ENCODE peak calls at places on chromosome 21, in nine cellular contexts. One of them, this sample, is unnamed. For H3K36me3, the result is how much of the 10 kb centered on the place peaks cover.

GRCh38 chr21:16366207-16366606 is 636.4 kb downstream of the USP25 start:
- DNase-seq in effector memory CD4-positive, alpha-beta T cell: no peak
- DNase-seq in colonic mucosa: no peak
- DNase-seq in Panc1: no peak
- DNase-seq in heart left ventricle: no peak
- DNase-seq in CD8-positive, alpha-beta T cell: no peak
- DNase-seq in NT2/D1: no peak
- DNase-seq in endodermal cell: no peak
- DNase-seq in mesenchymal stem cell: no peak
- DNase-seq in this sample: no peak

GRCh38 chr21:45883090-45883489 is 98.5 kb upstream of the COL6A1 start:
- DNase-seq in endodermal cell: no peak
- DNase-seq in effector memory CD4-positive, alpha-beta T cell: no peak
- DNase-seq in Panc1: no peak
- DNase-seq in NT2/D1: no peak
- DNase-seq in heart left ventricle: no peak
- DNase-seq in CD8-positive, alpha-beta T cell: no peak
- DNase-seq in colonic mucosa: no peak
- DNase-seq in mesenchymal stem cell: no peak
- DNase-seq in this sample: no peak

GRCh38 chr21:35478096-35479080 is 429.3 kb upstream of the RUNX1 start:
- DNase-seq in effector memory CD4-positive, alpha-beta T cell: no peak
- DNase-seq in heart left ventricle: no peak
- DNase-seq in Panc1: no peak
- DNase-seq in CD8-positive, alpha-beta T cell: no peak
- DNase-seq in endodermal cell: no peak
- DNase-seq in colonic mucosa: no peak
- DNase-seq in NT2/D1: no peak
- DNase-seq in mesenchymal stem cell: peak
- DNase-seq in this sample: no peak

GRCh38 chr21:36783612-36784383 is 84.9 kb downstream of the SIM2 start:
- DNase-seq in effector memory CD4-positive, alpha-beta T cell: no peak
- DNase-seq in endodermal cell: no peak
- DNase-seq in NT2/D1: no peak
- DNase-seq in CD8-positive, alpha-beta T cell: no peak
- DNase-seq in mesenchymal stem cell: peak
- DNase-seq in colonic mucosa: no peak
- DNase-seq in heart left ventricle: no peak
- DNase-seq in Panc1: no peak
- DNase-seq in this sample: no peak

GRCh38 chr21:36297555-36297937 is 22.5 kb upstream of the MORC3 start:
- DNase-seq in colonic mucosa: no peak
- DNase-seq in mesenchymal stem cell: no peak
- DNase-seq in NT2/D1: no peak
- DNase-seq in CD8-positive, alpha-beta T cell: no peak
- DNase-seq in effector memory CD4-positive, alpha-beta T cell: no peak
- DNase-seq in endodermal cell: no peak
- DNase-seq in heart left ventricle: no peak
- DNase-seq in Panc1: no peak
- DNase-seq in this sample: no peak

GRCh38 chr21:46413365-46413696 is 45.4 kb upstream of the DIP2A start:
- DNase-seq in CD8-positive, alpha-beta T cell: no peak
- DNase-seq in heart left ventricle: no peak
- DNase-seq in colonic mucosa: no peak
- DNase-seq in NT2/D1: no peak
- DNase-seq in endodermal cell: no peak
- DNase-seq in Panc1: no peak
- DNase-seq in mesenchymal stem cell: no peak
- DNase-seq in effector memory CD4-positive, alpha-beta T cell: no peak
- DNase-seq in this sample: no peak

GRCh38 chr21:35933466-35933865 is 126.9 kb downstream of the SETD4 start:
- DNase-seq in endodermal cell: peak
- DNase-seq in effector memory CD4-positive, alpha-beta T cell: no peak
- DNase-seq in mesenchymal stem cell: peak
- DNase-seq in NT2/D1: no peak
- DNase-seq in heart left ventricle: peak
- DNase-seq in colonic mucosa: no peak
- DNase-seq in Panc1: no peak
- DNase-seq in CD8-positive, alpha-beta T cell: no peak
- DNase-seq in this sample: peak

GRCh38 chr21:41365377-41366107 is 3.7 kb downstream of the MX2 start:
- DNase-seq in colonic mucosa: no peak
- DNase-seq in heart left ventricle: no peak
- DNase-seq in NT2/D1: no peak
- DNase-seq in Panc1: no peak
- DNase-seq in CD8-positive, alpha-beta T cell: peak
- DNase-seq in mesenchymal stem cell: no peak
- DNase-seq in effector memory CD4-positive, alpha-beta T cell: no peak
- DNase-seq in endodermal cell: peak
- DNase-seq in this sample: no peak

GRCh38 chr21:31278511-31279155 is 65.4 kb downstream of the TIAM1 start:
- DNase-seq in NT2/D1: no peak
- DNase-seq in heart left ventricle: no peak
- DNase-seq in mesenchymal stem cell: peak
- DNase-seq in Panc1: no peak
- DNase-seq in endodermal cell: no peak
- DNase-seq in colonic mucosa: no peak
- DNase-seq in effector memory CD4-positive, alpha-beta T cell: no peak
- DNase-seq in CD8-positive, alpha-beta T cell: no peak
- DNase-seq in this sample: no peak
- H3K36me3 ChIP-seq in NT2/D1: under half
- H3K36me3 ChIP-seq in heart left ventricle: under half
- H3K36me3 ChIP-seq in mesenchymal stem cell: under half
- H3K36me3 ChIP-seq in Panc1: under half
- H3K36me3 ChIP-seq in endodermal cell: under half
- H3K36me3 ChIP-seq in colonic mucosa: under half
- H3K36me3 ChIP-seq in effector memory CD4-positive, alpha-beta T cell: under half
- H3K36me3 ChIP-seq in CD8-positive, alpha-beta T cell: under half
- H3K36me3 ChIP-seq in this sample: under half

GRCh38 chr21:39392296-39392695 is 43.4 kb upstream of the HMGN1 start:
- DNase-seq in heart left ventricle: no peak
- DNase-seq in Panc1: no peak
- DNase-seq in endodermal cell: no peak
- DNase-seq in colonic mucosa: no peak
- DNase-seq in NT2/D1: no peak
- DNase-seq in mesenchymal stem cell: no peak
- DNase-seq in effector memory CD4-positive, alpha-beta T cell: no peak
- DNase-seq in CD8-positive, alpha-beta T cell: no peak
- DNase-seq in this sample: no peak
- H3K36me3 ChIP-seq in heart left ventricle: under half
- H3K36me3 ChIP-seq in Panc1: under half
- H3K36me3 ChIP-seq in endodermal cell: half or more
- H3K36me3 ChIP-seq in colonic mucosa: under half
- H3K36me3 ChIP-seq in NT2/D1: half or more
- H3K36me3 ChIP-seq in mesenchymal stem cell: half or more
- H3K36me3 ChIP-seq in effector memory CD4-positive, alpha-beta T cell: under half
- H3K36me3 ChIP-seq in CD8-positive, alpha-beta T cell: under half
- H3K36me3 ChIP-seq in this sample: under half

DNA sequence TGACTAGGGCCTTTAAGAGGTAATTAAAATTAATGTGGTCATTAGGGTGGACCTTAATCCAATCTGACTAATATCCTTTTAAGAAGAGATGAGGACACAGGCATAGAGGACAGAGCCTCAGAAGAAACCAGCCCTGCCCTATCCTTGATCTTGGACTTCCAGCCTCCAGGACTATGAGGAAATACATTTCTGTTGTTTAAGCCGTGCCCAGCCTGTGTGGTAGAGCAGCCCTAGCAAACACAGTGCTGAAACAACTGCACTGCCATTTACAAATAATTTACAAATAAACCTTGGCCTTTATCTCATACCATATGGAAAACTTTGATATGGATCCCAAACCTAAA is 7.6 kb downstream of the UBE2G2 start:
- DNase-seq in effector memory CD4-positive, alpha-beta T cell: no peak
- DNase-seq in CD8-positive, alpha-beta T cell: no peak
- DNase-seq in endodermal cell: peak
- DNase-seq in heart left ventricle: no peak
- DNase-seq in NT2/D1: no peak
- DNase-seq in Panc1: no peak
- DNase-seq in mesenchymal stem cell: no peak
- DNase-seq in colonic mucosa: no peak
- DNase-seq in this sample: no peak
- H3K36me3 ChIP-seq in effector memory CD4-positive, alpha-beta T cell: under half
- H3K36me3 ChIP-seq in CD8-positive, alpha-beta T cell: under half
- H3K36me3 ChIP-seq in endodermal cell: under half
- H3K36me3 ChIP-seq in heart left ventricle: under half
- H3K36me3 ChIP-seq in NT2/D1: half or more
- H3K36me3 ChIP-seq in Panc1: under half
- H3K36me3 ChIP-seq in mesenchymal stem cell: under half
- H3K36me3 ChIP-seq in colonic mucosa: under half
- H3K36me3 ChIP-seq in this sample: under half

DNA sequence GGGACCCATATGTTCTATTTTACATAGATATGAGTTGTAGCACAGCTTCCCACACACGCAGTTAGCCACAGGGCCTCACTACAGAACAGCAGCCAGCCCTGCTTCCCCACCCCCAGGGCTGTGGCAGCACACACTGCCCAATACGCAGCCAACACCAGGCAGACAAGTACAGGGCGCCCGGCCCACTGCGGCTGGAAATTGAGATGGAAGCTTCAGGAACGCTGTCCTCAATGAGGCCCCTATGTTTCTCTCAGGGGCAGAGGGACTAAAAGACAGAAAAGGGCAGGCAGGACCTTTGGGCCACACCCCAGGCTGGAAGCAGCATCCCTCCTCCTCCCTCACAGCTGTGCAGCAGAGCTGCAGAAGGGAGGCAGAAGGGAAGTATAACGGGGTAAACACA is 14.5 kb downstream of the WDR4 start:
- DNase-seq in CD8-positive, alpha-beta T cell: no peak
- DNase-seq in mesenchymal stem cell: no peak
- DNase-seq in effector memory CD4-positive, alpha-beta T cell: no peak
- DNase-seq in heart left ventricle: no peak
- DNase-seq in Panc1: no peak
- DNase-seq in endodermal cell: no peak
- DNase-seq in NT2/D1: no peak
- DNase-seq in colonic mucosa: no peak
- DNase-seq in this sample: no peak
- H3K36me3 ChIP-seq in CD8-positive, alpha-beta T cell: under half
- H3K36me3 ChIP-seq in mesenchymal stem cell: half or more
- H3K36me3 ChIP-seq in effector memory CD4-positive, alpha-beta T cell: half or more
- H3K36me3 ChIP-seq in heart left ventricle: under half
- H3K36me3 ChIP-seq in Panc1: under half
- H3K36me3 ChIP-seq in endodermal cell: half or more
- H3K36me3 ChIP-seq in NT2/D1: half or more
- H3K36me3 ChIP-seq in colonic mucosa: under half
- H3K36me3 ChIP-seq in this sample: under half

GRCh38 chr21:33425825-33426224 is 22.6 kb downstream of the IFNGR2 start:
- DNase-seq in mesenchymal stem cell: no peak
- DNase-seq in Panc1: no peak
- DNase-seq in effector memory CD4-positive, alpha-beta T cell: no peak
- DNase-seq in endodermal cell: no peak
- DNase-seq in heart left ventricle: no peak
- DNase-seq in CD8-positive, alpha-beta T cell: no peak
- DNase-seq in NT2/D1: no peak
- DNase-seq in colonic mucosa: no peak
- DNase-seq in this sample: no peak
- H3K36me3 ChIP-seq in mesenchymal stem cell: half or more
- H3K36me3 ChIP-seq in Panc1: under half
- H3K36me3 ChIP-seq in effector memory CD4-positive, alpha-beta T cell: half or more
- H3K36me3 ChIP-seq in endodermal cell: half or more
- H3K36me3 ChIP-seq in heart left ventricle: under half
- H3K36me3 ChIP-seq in CD8-positive, alpha-beta T cell: under half
- H3K36me3 ChIP-seq in NT2/D1: half or more
- H3K36me3 ChIP-seq in colonic mucosa: under half
- H3K36me3 ChIP-seq in this sample: under half

GRCh38 chr21:42586406-42586805 is 67.0 kb upstream of the PDE9A start:
- DNase-seq in mesenchymal stem cell: no peak
- DNase-seq in CD8-positive, alpha-beta T cell: no peak
- DNase-seq in colonic mucosa: no peak
- DNase-seq in effector memory CD4-positive, alpha-beta T cell: no peak
- DNase-seq in NT2/D1: no peak
- DNase-seq in endodermal cell: no peak
- DNase-seq in heart left ventricle: no peak
- DNase-seq in Panc1: no peak
- DNase-seq in this sample: no peak

GRCh38 chr21:42583992-42584641 is 69.3 kb upstream of the PDE9A start:
- DNase-seq in endodermal cell: no peak
- DNase-seq in CD8-positive, alpha-beta T cell: no peak
- DNase-seq in NT2/D1: no peak
- DNase-seq in heart left ventricle: peak
- DNase-seq in effector memory CD4-positive, alpha-beta T cell: no peak
- DNase-seq in colonic mucosa: no peak
- DNase-seq in Panc1: no peak
- DNase-seq in mesenchymal stem cell: no peak
- DNase-seq in this sample: no peak

GRCh38 chr21:42587036-42587435 is 66.4 kb upstream of the PDE9A start:
- DNase-seq in CD8-positive, alpha-beta T cell: no peak
- DNase-seq in NT2/D1: no peak
- DNase-seq in effector memory CD4-positive, alpha-beta T cell: no peak
- DNase-seq in heart left ventricle: no peak
- DNase-seq in endodermal cell: peak
- DNase-seq in Panc1: no peak
- DNase-seq in colonic mucosa: no peak
- DNase-seq in mesenchymal stem cell: no peak
- DNase-seq in this sample: no peak

GRCh38 chr21:42583150-42583991 is 69.7 kb downstream of the SLC37A1 start:
- DNase-seq in effector memory CD4-positive, alpha-beta T cell: no peak
- DNase-seq in Panc1: no peak
- DNase-seq in colonic mucosa: no peak
- DNase-seq in NT2/D1: no peak
- DNase-seq in CD8-positive, alpha-beta T cell: no peak
- DNase-seq in endodermal cell: no peak
- DNase-seq in heart left ventricle: no peak
- DNase-seq in mesenchymal stem cell: no peak
- DNase-seq in this sample: no peak

DNA sequence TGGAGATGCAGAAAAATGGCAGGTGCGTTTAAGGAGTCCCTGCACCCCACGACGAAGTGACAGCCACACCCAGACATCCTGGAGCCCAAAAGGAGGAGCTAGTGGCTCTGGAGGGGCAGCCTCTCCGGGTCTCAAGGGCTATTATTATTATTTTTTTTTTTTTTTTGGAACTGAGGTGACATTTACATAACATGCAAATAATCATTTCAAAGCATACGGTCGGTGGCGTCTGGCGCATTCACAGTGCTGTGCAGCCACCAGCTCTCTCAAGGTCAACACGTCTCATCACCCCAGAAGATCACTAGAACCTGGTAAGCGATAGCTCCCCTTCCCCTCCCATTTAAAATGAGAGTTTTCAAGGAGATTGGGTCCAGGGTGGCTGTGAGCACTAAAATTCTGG is 67.5 kb upstream of the PDE9A start:
- DNase-seq in endodermal cell: no peak
- DNase-seq in mesenchymal stem cell: no peak
- DNase-seq in NT2/D1: no peak
- DNase-seq in heart left ventricle: no peak
- DNase-seq in colonic mucosa: no peak
- DNase-seq in effector memory CD4-positive, alpha-beta T cell: no peak
- DNase-seq in Panc1: no peak
- DNase-seq in CD8-positive, alpha-beta T cell: no peak
- DNase-seq in this sample: no peak
- H3K36me3 ChIP-seq in endodermal cell: under half
- H3K36me3 ChIP-seq in mesenchymal stem cell: under half
- H3K36me3 ChIP-seq in NT2/D1: under half
- H3K36me3 ChIP-seq in heart left ventricle: under half
- H3K36me3 ChIP-seq in colonic mucosa: under half
- H3K36me3 ChIP-seq in effector memory CD4-positive, alpha-beta T cell: under half
- H3K36me3 ChIP-seq in Panc1: under half
- H3K36me3 ChIP-seq in CD8-positive, alpha-beta T cell: under half
- H3K36me3 ChIP-seq in this sample: under half

GRCh38 chr21:38384675-38385074 is 113.6 kb downstream of the ERG start:
- DNase-seq in NT2/D1: no peak
- DNase-seq in Panc1: no peak
- DNase-seq in endodermal cell: no peak
- DNase-seq in mesenchymal stem cell: no peak
- DNase-seq in effector memory CD4-positive, alpha-beta T cell: no peak
- DNase-seq in CD8-positive, alpha-beta T cell: no peak
- DNase-seq in colonic mucosa: no peak
- DNase-seq in heart left ventricle: no peak
- DNase-seq in this sample: no peak
- H3K36me3 ChIP-seq in NT2/D1: under half
- H3K36me3 ChIP-seq in Panc1: under half
- H3K36me3 ChIP-seq in endodermal cell: under half
- H3K36me3 ChIP-seq in mesenchymal stem cell: under half
- H3K36me3 ChIP-seq in effector memory CD4-positive, alpha-beta T cell: under half
- H3K36me3 ChIP-seq in CD8-positive, alpha-beta T cell: under half
- H3K36me3 ChIP-seq in colonic mucosa: under half
- H3K36me3 ChIP-seq in heart left ventricle: under half
- H3K36me3 ChIP-seq in this sample: under half

This sample was measured in uterus.